ENCODE peak calls at places on chromosomes 13 and 19, in five cellular contexts. J is foreskin fibroblast, O is neural progenitor cell, W is left ventricle myocardium inferior, H is heart right ventricle. U is an unnamed sample.

GRCh38 chr13:49667773-49668172 is 23.5 kb downstream of the EBPL start:
- DNase-seq in O (no peak), H (no peak), J (peak), W (no peak), U (no peak)

GRCh38 chr13:100721885-100722512 is 47.4 kb upstream of the TMTC4 start:
- DNase-seq in W (no peak), O (peak), J (peak), H (no peak), U (no peak)

GRCh38 chr13:74761794-74762193 is 627.6 kb upstream of the KLF12 start:
- DNase-seq in O (no peak), H (no peak), W (no peak), J (no peak), U (no peak)

GRCh38 chr13:48750588-48751383 is 97.1 kb downstream of the CYSLTR2 start:
- DNase-seq in J (peak), H (peak), W (peak), O (no peak), U (no peak)

GRCh38 chr13:69882451-69882850 is 225.2 kb upstream of the ATXN8OS start:
- DNase-seq in O (no peak), W (no peak), H (no peak), J (no peak), U (no peak)

GRCh38 chr19:18789883-18790565 is 1.1 kb downstream of the COMP start:
- DNase-seq in H (no peak), J (no peak), O (peak), W (no peak), U (peak)

GRCh38 chr19:30371960-30372824 is at the start of gene ZNF536:
- DNase-seq in J (no peak), O (peak), H (no peak), W (no peak), U (no peak)

GRCh38 chr19:27971071-27971470 is 1241.9 kb downstream of the UQCRFS1 start:
- DNase-seq in H (no peak), J (no peak), O (peak), W (no peak), U (no peak)

GRCh38 chr13:44840131-44840530 is 149.1 kb downstream of the NUFIP1 start:
- DNase-seq in O (no peak), W (no peak), H (no peak), J (no peak), U (no peak)

GRCh38 chr19:58569943-58570670 is 3.0 kb downstream of the MZF1 start:
- DNase-seq in J (no peak), W (peak), H (no peak), O (no peak), U (peak)

GRCh38 chr13:109759609-109760008 is 26.8 kb downstream of the IRS2 start:
- DNase-seq in W (no peak), J (no peak), O (no peak), H (no peak), U (no peak)

GRCh38 chr19:54390942-54391577 is 24.2 kb upstream of the TTYH1 start:
- DNase-seq in O (peak), H (no peak), W (no peak), J (peak), U (no peak)

GRCh38 chr13:46265292-46265691 is 53.6 kb downstream of the LRRC63 start:
- DNase-seq in O (no peak), W (no peak), J (no peak), H (no peak), U (no peak)

GRCh38 chr19:51735759-51736449 is 12.1 kb upstream of the HAS1 start:
- DNase-seq in W (peak), J (no peak), H (no peak), O (no peak), U (peak)

GRCh38 chr19:43470288-43470687 is 4.9 kb upstream of the LYPD3 start:
- DNase-seq in O (no peak), W (no peak), H (no peak), J (peak), U (no peak)

GRCh38 chr13:40235160-40235796 is 431.2 kb downstream of the FOXO1 start:
- DNase-seq in O (no peak), J (peak), W (no peak), H (no peak), U (no peak)

GRCh38 chr19:40494191-40494838 is 27.5 kb downstream of the SPTBN4 start:
- DNase-seq in W (no peak), O (no peak), J (no peak), H (no peak), U (no peak)

GRCh38 chr13:72570019-72570418 is 157.4 kb downstream of the MZT1 start:
- DNase-seq in W (no peak), O (no peak), H (no peak), J (no peak), U (no peak)

GRCh38 chr13:44172411-44172810 is 201.2 kb upstream of the SERP2 start:
- DNase-seq in H (no peak), J (no peak), W (no peak), O (no peak), U (no peak)

GRCh38 chr13:57740719-57741118 is 109.2 kb downstream of the PCDH17 start:
- DNase-seq in H (peak), W (peak), O (no peak), J (no peak), U (no peak)

GRCh38 chr19:38386968-38387549 is 775 bp downstream of the GGN start:
- DNase-seq in H (peak), O (no peak), J (no peak), W (peak), U (peak)

GRCh38 chr13:98523455-98524102 is 53.3 kb downstream of the STK24 start:
- DNase-seq in W (no peak), O (no peak), H (no peak), J (no peak), U (no peak)

GRCh38 chr19:18183529-18183928 is 9.5 kb upstream of the MPV17L2 start:
- DNase-seq in H (no peak), J (no peak), W (no peak), O (no peak), U (no peak)

GRCh38 chr19:50465986-50466771 is 10.1 kb upstream of the EMC10 start:
- DNase-seq in W (no peak), J (no peak), H (no peak), O (peak), U (peak)
- H3K4me3 ChIP-seq in W (no peak), J (no peak), H (no peak), O (no peak), U (no peak)

DNA sequence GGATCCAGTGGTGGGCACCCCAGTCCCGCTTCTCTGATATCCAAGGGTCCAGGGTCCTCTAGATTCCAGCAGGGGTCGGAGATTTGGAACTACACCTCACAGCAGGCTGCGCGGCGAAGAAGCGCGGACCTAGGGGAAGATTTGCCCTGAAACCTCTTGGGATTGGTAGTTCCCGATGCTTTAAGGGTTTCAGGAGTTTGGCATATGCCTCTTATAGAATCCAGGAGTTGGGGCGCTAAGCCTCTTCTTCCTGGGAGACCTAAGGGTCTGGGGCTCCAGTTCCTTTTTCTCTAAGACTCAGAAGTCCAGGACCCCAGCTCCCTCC is 349 bp downstream of the BCL2L12 start:
- DNase-seq in W (no peak), O (no peak), H (no peak), J (no peak), U (no peak)
- TF ChIP-seq CTCF in W (no peak), O (peak), H (no peak), J (no peak), U (no peak)

DNA sequence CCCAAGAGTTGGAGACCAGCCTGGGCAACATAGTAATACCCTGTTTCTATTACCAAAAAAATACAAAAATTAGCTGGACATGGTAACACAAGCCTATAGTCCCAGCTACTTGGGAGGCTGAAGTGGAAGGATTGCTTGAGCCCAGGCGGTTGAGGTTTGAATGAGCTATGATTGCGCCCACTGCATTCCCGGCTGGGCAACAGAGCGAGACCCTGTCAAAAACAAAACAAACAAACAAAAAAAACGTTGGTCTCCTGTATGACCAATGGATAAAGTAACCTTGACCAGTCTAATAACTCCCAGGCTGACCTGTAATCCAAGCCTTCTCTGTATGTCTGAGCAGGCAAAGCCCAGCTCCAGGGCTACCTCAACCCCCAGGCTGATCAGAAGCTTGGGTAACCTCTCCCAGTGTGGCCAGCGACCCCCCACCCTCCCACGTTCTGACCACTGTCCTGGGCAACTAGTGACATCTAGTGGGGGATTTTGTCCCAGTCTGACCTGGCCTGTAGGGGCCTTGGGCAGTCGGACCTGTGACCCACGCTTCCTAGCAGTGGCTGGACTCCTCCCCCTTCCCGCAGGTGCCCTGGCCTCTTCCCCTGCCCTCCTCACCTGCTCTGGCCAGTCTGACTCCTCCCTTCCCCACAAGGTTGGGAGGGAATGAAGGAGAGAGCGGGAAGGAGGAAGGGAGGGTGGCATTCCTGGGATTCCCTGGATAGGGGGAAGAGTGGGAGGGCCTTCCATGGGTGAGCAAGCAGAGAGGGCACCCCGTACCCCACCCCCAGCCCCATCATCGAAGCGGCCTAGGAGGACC is 1.0 kb upstream of the BCAM start:
- DNase-seq in J (no peak), W (no peak), O (peak), H (peak), U (peak)
- H3K4me3 ChIP-seq in J (no peak), W (peak), O (peak), H (no peak), U (no peak)

GRCh38 chr13:32023096-32023495 is 8.5 kb upstream of the FRY start:
- DNase-seq in O (no peak), W (no peak), J (no peak), H (no peak), U (no peak)
- TF ChIP-seq CTCF in O (no peak), W (no peak), J (no peak), H (no peak), U (no peak)

GRCh38 chr13:112172641-112173171 is 105.8 kb downstream of the SOX1 start:
- DNase-seq in O (peak), J (no peak), W (no peak), H (no peak), U (no peak)
- H3K4me3 ChIP-seq in O (no peak), J (no peak), W (no peak), H (no peak), U (no peak)

GRCh38 chr19:11881151-11881800 is 6.3 kb upstream of the ZNF69 start:
- DNase-seq in O (peak), W (peak), J (peak), H (peak), U (no peak)
- TF ChIP-seq CTCF in O (peak), W (peak), J (peak), H (peak), U (peak)

GRCh38 chr19:3346677-3347353 is 19.6 kb upstream of the NFIC start:
- DNase-seq in O (no peak), J (peak), W (peak), H (peak), U (no peak)

GRCh38 chr19:3344608-3345598 is 21.5 kb upstream of the NFIC start:
- DNase-seq in H (no peak), J (no peak), O (no peak), W (no peak), U (no peak)

GRCh38 chr19:3342246-3342645 is 24.1 kb upstream of the NFIC start:
- DNase-seq in H (no peak), W (no peak), J (no peak), O (no peak), U (no peak)

GRCh38 chr19:3345850-3346460 is 20.4 kb upstream of the NFIC start:
- DNase-seq in J (no peak), O (no peak), H (no peak), W (no peak), U (no peak)

DNA sequence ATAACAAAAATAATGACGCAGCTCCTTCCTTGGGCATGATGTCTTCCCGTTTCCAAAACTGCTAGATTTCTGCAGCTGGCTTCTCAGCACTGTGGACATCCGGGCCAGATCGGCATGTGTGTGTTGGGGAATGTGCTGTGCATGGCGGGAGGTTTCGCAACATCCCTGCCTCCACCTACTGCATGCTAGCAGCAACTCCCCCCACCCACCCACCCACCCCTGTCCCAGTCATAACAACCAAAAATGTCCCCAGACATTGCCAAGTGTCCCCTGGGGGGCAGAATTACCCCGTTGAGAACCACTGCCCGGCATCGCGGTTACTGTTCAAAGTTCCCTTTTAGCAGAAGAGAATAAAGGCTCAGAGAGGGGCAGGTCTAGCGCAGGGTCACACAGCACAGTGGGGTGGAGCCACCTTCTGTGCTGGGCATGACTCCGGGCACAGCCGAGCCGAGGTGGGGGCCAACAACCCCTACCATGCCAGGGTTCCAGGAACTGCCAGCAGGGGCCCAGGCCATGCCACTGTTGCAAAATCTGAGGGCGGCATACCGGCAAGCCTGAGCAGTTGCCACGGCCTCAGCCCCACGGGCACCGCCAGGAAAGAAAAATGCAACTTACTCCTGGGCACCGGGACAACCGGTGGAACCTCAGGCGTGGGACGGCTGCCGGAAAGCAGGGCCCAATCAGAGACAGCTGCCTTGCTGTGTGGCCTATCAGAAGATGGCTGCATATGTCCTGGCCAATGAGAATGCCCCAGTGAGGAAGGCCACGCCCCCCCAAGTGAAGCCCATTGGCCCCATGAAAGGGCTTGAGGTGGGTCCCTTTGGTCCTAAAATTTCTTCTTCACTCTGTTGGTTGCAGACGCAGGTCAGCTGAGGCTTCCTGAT is 22.5 kb upstream of the NFIC start:
- DNase-seq in H (peak), J (peak), W (peak), O (no peak), U (peak)
- H3K4me3 ChIP-seq in H (no peak), J (peak), W (peak), O (no peak), U (peak)

GRCh38 chr19:48085904-48086864 is 24.4 kb downstream of the PLA2G4C start:
- DNase-seq in J (no peak), O (no peak), W (no peak), H (no peak), U (no peak)
- TF ChIP-seq CTCF in J (peak), O (peak), W (no peak), H (no peak), U (no peak)